ENCODE peak calls at places on chromosome 14, in seven cellular contexts. One of them, this sample, is unnamed.

GRCh38 chr14:43475762-43476161 is 1031.3 kb downstream of the FSCB start:
- DNase-seq in effector memory CD8-positive, alpha-beta T cell: no peak
- DNase-seq in fibroblast of the aortic adventitia: no peak
- DNase-seq in CD4-positive, CD25-positive, alpha-beta regulatory T cell: no peak
- DNase-seq in hypothalamus: no peak
- DNase-seq in GM13977: no peak
- DNase-seq in mesothelial cell of epicardium: no peak
- DNase-seq in this sample: no peak

GRCh38 chr14:51018521-51018920 is 74.2 kb upstream of the PYGL start:
- DNase-seq in effector memory CD8-positive, alpha-beta T cell: no peak
- DNase-seq in fibroblast of the aortic adventitia: peak
- DNase-seq in CD4-positive, CD25-positive, alpha-beta regulatory T cell: no peak
- DNase-seq in hypothalamus: no peak
- DNase-seq in GM13977: no peak
- DNase-seq in mesothelial cell of epicardium: no peak
- DNase-seq in this sample: no peak

GRCh38 chr14:30162066-30162465 is 234.4 kb upstream of the PRKD1 start:
- DNase-seq in effector memory CD8-positive, alpha-beta T cell: no peak
- DNase-seq in fibroblast of the aortic adventitia: no peak
- DNase-seq in CD4-positive, CD25-positive, alpha-beta regulatory T cell: no peak
- DNase-seq in hypothalamus: no peak
- DNase-seq in GM13977: no peak
- DNase-seq in mesothelial cell of epicardium: no peak
- DNase-seq in this sample: no peak

GRCh38 chr14:30928462-30928861 is 54.1 kb downstream of the COCH start:
- DNase-seq in effector memory CD8-positive, alpha-beta T cell: no peak
- DNase-seq in fibroblast of the aortic adventitia: peak
- DNase-seq in CD4-positive, CD25-positive, alpha-beta regulatory T cell: no peak
- DNase-seq in hypothalamus: no peak
- DNase-seq in GM13977: no peak
- DNase-seq in mesothelial cell of epicardium: no peak
- DNase-seq in this sample: no peak

GRCh38 chr14:73752297-73752992 is 38.3 kb upstream of the PNMA1 start:
- DNase-seq in effector memory CD8-positive, alpha-beta T cell: peak
- DNase-seq in fibroblast of the aortic adventitia: peak
- DNase-seq in CD4-positive, CD25-positive, alpha-beta regulatory T cell: peak
- DNase-seq in hypothalamus: no peak
- DNase-seq in GM13977: no peak
- DNase-seq in mesothelial cell of epicardium: no peak
- DNase-seq in this sample: peak

GRCh38 chr14:90739318-90740077 is 76.7 kb downstream of the TTC7B start:
- DNase-seq in effector memory CD8-positive, alpha-beta T cell: no peak
- DNase-seq in fibroblast of the aortic adventitia: no peak
- DNase-seq in CD4-positive, CD25-positive, alpha-beta regulatory T cell: no peak
- DNase-seq in hypothalamus: no peak
- DNase-seq in GM13977: no peak
- DNase-seq in mesothelial cell of epicardium: no peak
- DNase-seq in this sample: no peak

GRCh38 chr14:75522224-75522764 is at the start of gene BATF:
- DNase-seq in effector memory CD8-positive, alpha-beta T cell: peak
- DNase-seq in fibroblast of the aortic adventitia: no peak
- DNase-seq in CD4-positive, CD25-positive, alpha-beta regulatory T cell: peak
- DNase-seq in hypothalamus: no peak
- DNase-seq in GM13977: peak
- DNase-seq in mesothelial cell of epicardium: no peak
- DNase-seq in this sample: peak

GRCh38 chr14:35959835-35960234 is 133.7 kb downstream of the BRMS1L start:
- DNase-seq in effector memory CD8-positive, alpha-beta T cell: no peak
- DNase-seq in fibroblast of the aortic adventitia: no peak
- DNase-seq in CD4-positive, CD25-positive, alpha-beta regulatory T cell: no peak
- DNase-seq in hypothalamus: no peak
- DNase-seq in GM13977: no peak
- DNase-seq in mesothelial cell of epicardium: no peak
- DNase-seq in this sample: no peak

GRCh38 chr14:57962293-57962996 is 96.6 kb upstream of the SLC35F4 start:
- DNase-seq in effector memory CD8-positive, alpha-beta T cell: no peak
- DNase-seq in fibroblast of the aortic adventitia: no peak
- DNase-seq in CD4-positive, CD25-positive, alpha-beta regulatory T cell: no peak
- DNase-seq in hypothalamus: no peak
- DNase-seq in GM13977: no peak
- DNase-seq in mesothelial cell of epicardium: no peak
- DNase-seq in this sample: no peak

GRCh38 chr14:105483300-105484068 is 3.2 kb upstream of the CRIP1 start:
- DNase-seq in effector memory CD8-positive, alpha-beta T cell: no peak
- DNase-seq in fibroblast of the aortic adventitia: no peak
- DNase-seq in CD4-positive, CD25-positive, alpha-beta regulatory T cell: no peak
- DNase-seq in hypothalamus: no peak
- DNase-seq in GM13977: no peak
- DNase-seq in mesothelial cell of epicardium: no peak
- DNase-seq in this sample: no peak

GRCh38 chr14:77205566-77205965 is 24.0 kb downstream of the TMEM63C start:
- DNase-seq in effector memory CD8-positive, alpha-beta T cell: no peak
- DNase-seq in fibroblast of the aortic adventitia: no peak
- DNase-seq in CD4-positive, CD25-positive, alpha-beta regulatory T cell: no peak
- DNase-seq in hypothalamus: no peak
- DNase-seq in GM13977: no peak
- DNase-seq in mesothelial cell of epicardium: no peak
- DNase-seq in this sample: no peak

GRCh38 chr14:89123851-89124250 is 293.2 kb downstream of the FOXN3 start:
- DNase-seq in effector memory CD8-positive, alpha-beta T cell: no peak
- DNase-seq in fibroblast of the aortic adventitia: no peak
- DNase-seq in CD4-positive, CD25-positive, alpha-beta regulatory T cell: no peak
- DNase-seq in hypothalamus: no peak
- DNase-seq in GM13977: no peak
- DNase-seq in mesothelial cell of epicardium: no peak
- DNase-seq in this sample: no peak

GRCh38 chr14:99596071-99596627 is 7.9 kb downstream of the CCDC85C start:
- DNase-seq in effector memory CD8-positive, alpha-beta T cell: no peak
- DNase-seq in fibroblast of the aortic adventitia: no peak
- DNase-seq in CD4-positive, CD25-positive, alpha-beta regulatory T cell: no peak
- DNase-seq in hypothalamus: no peak
- DNase-seq in GM13977: no peak
- DNase-seq in mesothelial cell of epicardium: no peak
- DNase-seq in this sample: no peak

GRCh38 chr14:55913324-55914035 is 204.7 kb upstream of the PELI2 start:
- DNase-seq in effector memory CD8-positive, alpha-beta T cell: no peak
- DNase-seq in fibroblast of the aortic adventitia: peak
- DNase-seq in CD4-positive, CD25-positive, alpha-beta regulatory T cell: no peak
- DNase-seq in hypothalamus: no peak
- DNase-seq in GM13977: no peak
- DNase-seq in mesothelial cell of epicardium: no peak
- DNase-seq in this sample: no peak

GRCh38 chr14:77574446-77575125 is 41.9 kb downstream of the SPTLC2 start:
- DNase-seq in effector memory CD8-positive, alpha-beta T cell: no peak
- DNase-seq in fibroblast of the aortic adventitia: peak
- DNase-seq in CD4-positive, CD25-positive, alpha-beta regulatory T cell: no peak
- DNase-seq in hypothalamus: no peak
- DNase-seq in GM13977: no peak
- DNase-seq in mesothelial cell of epicardium: no peak
- DNase-seq in this sample: no peak

GRCh38 chr14:30610719-30611388 is 11.3 kb upstream of the SCFD1 start:
- DNase-seq in effector memory CD8-positive, alpha-beta T cell: no peak
- DNase-seq in fibroblast of the aortic adventitia: peak
- DNase-seq in CD4-positive, CD25-positive, alpha-beta regulatory T cell: peak
- DNase-seq in hypothalamus: no peak
- DNase-seq in GM13977: no peak
- DNase-seq in mesothelial cell of epicardium: no peak
- DNase-seq in this sample: no peak

GRCh38 chr14:61609143-61609851 is 86.0 kb upstream of the HIF1A start:
- DNase-seq in effector memory CD8-positive, alpha-beta T cell: no peak
- DNase-seq in fibroblast of the aortic adventitia: no peak
- DNase-seq in CD4-positive, CD25-positive, alpha-beta regulatory T cell: no peak
- DNase-seq in hypothalamus: peak
- DNase-seq in GM13977: no peak
- DNase-seq in mesothelial cell of epicardium: no peak
- DNase-seq in this sample: no peak

GRCh38 chr14:51394391-51394790 is 154.3 kb downstream of the TMX1 start:
- DNase-seq in effector memory CD8-positive, alpha-beta T cell: no peak
- DNase-seq in fibroblast of the aortic adventitia: peak
- DNase-seq in CD4-positive, CD25-positive, alpha-beta regulatory T cell: no peak
- DNase-seq in hypothalamus: no peak
- DNase-seq in GM13977: no peak
- DNase-seq in mesothelial cell of epicardium: no peak
- DNase-seq in this sample: no peak

GRCh38 chr14:64082837-64083236 is 211.3 kb downstream of the ESR2 start:
- DNase-seq in effector memory CD8-positive, alpha-beta T cell: no peak
- DNase-seq in fibroblast of the aortic adventitia: no peak
- DNase-seq in CD4-positive, CD25-positive, alpha-beta regulatory T cell: no peak
- DNase-seq in hypothalamus: no peak
- DNase-seq in GM13977: no peak
- DNase-seq in mesothelial cell of epicardium: no peak
- DNase-seq in this sample: no peak

GRCh38 chr14:60657609-60657983 is 8.3 kb upstream of the SIX1 start:
- DNase-seq in effector memory CD8-positive, alpha-beta T cell: no peak
- DNase-seq in fibroblast of the aortic adventitia: no peak
- DNase-seq in CD4-positive, CD25-positive, alpha-beta regulatory T cell: no peak
- DNase-seq in hypothalamus: no peak
- DNase-seq in GM13977: peak
- DNase-seq in mesothelial cell of epicardium: no peak
- DNase-seq in this sample: no peak

GRCh38 chr14:32396874-32397273 is 67.8 kb downstream of the AKAP6 start:
- DNase-seq in effector memory CD8-positive, alpha-beta T cell: no peak
- DNase-seq in fibroblast of the aortic adventitia: no peak
- DNase-seq in CD4-positive, CD25-positive, alpha-beta regulatory T cell: no peak
- DNase-seq in hypothalamus: no peak
- DNase-seq in GM13977: no peak
- DNase-seq in mesothelial cell of epicardium: no peak
- DNase-seq in this sample: no peak

GRCh38 chr14:77804592-77804991 is 4.7 kb downstream of the ADCK1 start:
- DNase-seq in effector memory CD8-positive, alpha-beta T cell: no peak
- DNase-seq in fibroblast of the aortic adventitia: peak
- DNase-seq in CD4-positive, CD25-positive, alpha-beta regulatory T cell: no peak
- DNase-seq in hypothalamus: no peak
- DNase-seq in GM13977: peak
- DNase-seq in mesothelial cell of epicardium: no peak
- DNase-seq in this sample: no peak

GRCh38 chr14:67405771-67406170 is 6.2 kb downstream of the PLEK2 start:
- DNase-seq in effector memory CD8-positive, alpha-beta T cell: no peak
- DNase-seq in fibroblast of the aortic adventitia: no peak
- DNase-seq in CD4-positive, CD25-positive, alpha-beta regulatory T cell: no peak
- DNase-seq in hypothalamus: no peak
- DNase-seq in GM13977: no peak
- DNase-seq in mesothelial cell of epicardium: no peak
- DNase-seq in this sample: no peak

GRCh38 chr14:68363401-68363800 is 429.5 kb downstream of the ZFP36L1 start:
- DNase-seq in effector memory CD8-positive, alpha-beta T cell: no peak
- DNase-seq in fibroblast of the aortic adventitia: no peak
- DNase-seq in CD4-positive, CD25-positive, alpha-beta regulatory T cell: no peak
- DNase-seq in hypothalamus: no peak
- DNase-seq in GM13977: no peak
- DNase-seq in mesothelial cell of epicardium: no peak
- DNase-seq in this sample: no peak

GRCh38 chr14:74660167-74660566 is 48.1 kb upstream of the LTBP2 start:
- DNase-seq in effector memory CD8-positive, alpha-beta T cell: no peak
- DNase-seq in fibroblast of the aortic adventitia: no peak
- DNase-seq in CD4-positive, CD25-positive, alpha-beta regulatory T cell: no peak
- DNase-seq in hypothalamus: no peak
- DNase-seq in GM13977: no peak
- DNase-seq in mesothelial cell of epicardium: no peak
- DNase-seq in this sample: no peak

GRCh38 chr14:68367444-68368014 is 425.3 kb downstream of the ZFP36L1 start:
- DNase-seq in effector memory CD8-positive, alpha-beta T cell: no peak
- DNase-seq in fibroblast of the aortic adventitia: no peak
- DNase-seq in CD4-positive, CD25-positive, alpha-beta regulatory T cell: no peak
- DNase-seq in hypothalamus: no peak
- DNase-seq in GM13977: no peak
- DNase-seq in mesothelial cell of epicardium: no peak
- DNase-seq in this sample: no peak

This sample was measured in upper lobe of right lung.